ENCODE peak calls at places on chromosome 7, in seven cellular contexts. H, D, S, O, U, N and B are unnamed samples. For H3K36me3, the result is how much of the 10 kb centered on the place peaks cover.

GRCh38 chr7:46603780-46604725 is 683.0 kb upstream of the IGFBP3 start:
- DNase-seq in H (no peak), D (peak), S (peak), O (peak), U (peak), N (peak), B (peak)

GRCh38 chr7:136074840-136075239 is 97.7 kb upstream of the MTPN start:
- DNase-seq in H (no peak), D (no peak), S (no peak), O (no peak), U (no peak), N (no peak), B (no peak)

GRCh38 chr7:102153586-102153948 is 133.1 kb upstream of the SH2B2 start:
- DNase-seq in H (no peak), D (no peak), S (no peak), O (no peak), U (no peak), N (no peak), B (no peak)

GRCh38 chr7:118085000-118085399 is 99.0 kb upstream of the LSM8 start:
- DNase-seq in H (no peak), D (no peak), S (no peak), O (no peak), U (no peak), N (no peak), B (no peak)

GRCh38 chr7:35254496-35255416 is 856 bp upstream of the TBX20 start:
- DNase-seq in H (no peak), D (no peak), S (no peak), O (no peak), U (peak), N (no peak), B (no peak)

GRCh38 chr7:50981743-50982142 is 199.0 kb upstream of the GRB10 start:
- DNase-seq in H (no peak), D (no peak), S (no peak), O (no peak), U (no peak), N (no peak), B (no peak)

GRCh38 chr7:17444673-17445072 is 146.2 kb downstream of the AHR start:
- DNase-seq in H (no peak), D (no peak), S (no peak), O (no peak), U (no peak), N (no peak), B (no peak)

GRCh38 chr7:85103352-85103751 is 83.5 kb downstream of the SEMA3D start:
- DNase-seq in H (no peak), D (no peak), S (no peak), O (peak), U (no peak), N (peak), B (no peak)

GRCh38 chr7:54664235-54665228 is 94.5 kb downstream of the SEC61G start:
- DNase-seq in H (peak), D (peak), S (peak), O (no peak), U (peak), N (no peak), B (peak)

GRCh38 chr7:112876877-112877276 is 86.7 kb upstream of the TMEM168 start:
- DNase-seq in H (no peak), D (no peak), S (no peak), O (no peak), U (no peak), N (no peak), B (no peak)

GRCh38 chr7:15461576-15461975 is 100.2 kb downstream of the AGMO start:
- DNase-seq in H (no peak), D (no peak), S (no peak), O (no peak), U (no peak), N (no peak), B (no peak)

GRCh38 chr7:82397846-82398245 is 45.7 kb downstream of the CACNA2D1 start:
- DNase-seq in H (no peak), D (no peak), S (no peak), O (no peak), U (no peak), N (no peak), B (no peak)

GRCh38 chr7:64802699-64803098 is 8.5 kb downstream of the ZNF138 start:
- DNase-seq in H (no peak), D (no peak), S (no peak), O (no peak), U (no peak), N (no peak), B (no peak)

GRCh38 chr7:98399903-98400537 is 870 bp downstream of the BAIAP2L1 start:
- DNase-seq in H (no peak), D (no peak), S (no peak), O (no peak), U (no peak), N (no peak), B (peak)

GRCh38 chr7:30525409-30525808 is 20.8 kb upstream of the GGCT start:
- DNase-seq in H (no peak), D (no peak), S (no peak), O (no peak), U (no peak), N (no peak), B (no peak)

GRCh38 chr7:33873981-33874750 is 31.2 kb upstream of the BMPER start:
- DNase-seq in H (no peak), D (no peak), S (no peak), O (no peak), U (no peak), N (no peak), B (no peak)

GRCh38 chr7:69654849-69655707 is 56.8 kb downstream of the AUTS2 start:
- DNase-seq in H (no peak), D (no peak), S (no peak), O (no peak), U (no peak), N (no peak), B (no peak)

GRCh38 chr7:42661312-42661711 is 250.6 kb downstream of the C7orf25 start:
- DNase-seq in H (no peak), D (no peak), S (no peak), O (no peak), U (no peak), N (no peak), B (no peak)

GRCh38 chr7:33276729-33277128 is 147.4 kb downstream of the BBS9 start:
- DNase-seq in H (no peak), D (no peak), S (no peak), O (no peak), U (no peak), N (no peak), B (no peak)

GRCh38 chr7:112089551-112089950 is 116.6 kb downstream of the DOCK4 start:
- DNase-seq in H (no peak), D (no peak), S (no peak), O (no peak), U (no peak), N (no peak), B (no peak)

GRCh38 chr7:90740364-90740763 is 144.2 kb downstream of the CDK14 start:
- DNase-seq in H (no peak), D (no peak), S (no peak), O (no peak), U (no peak), N (no peak), B (no peak)

GRCh38 chr7:131346885-131347592 is 19.4 kb downstream of the MKLN1 start:
- DNase-seq in H (no peak), D (no peak), S (no peak), O (no peak), U (no peak), N (no peak), B (no peak)

GRCh38 chr7:47254081-47255006 is 327.6 kb downstream of the TNS3 start:
- DNase-seq in H (no peak), D (peak), S (peak), O (peak), U (peak), N (peak), B (peak)

GRCh38 chr7:109213081-109213480 is 643.4 kb downstream of the DNAJB9 start:
- DNase-seq in H (no peak), D (no peak), S (no peak), O (no peak), U (no peak), N (no peak), B (no peak)

GRCh38 chr7:99132922-99133321 is 11.0 kb downstream of the SMURF1 start:
- DNase-seq in H (no peak), D (no peak), S (no peak), O (no peak), U (no peak), N (no peak), B (no peak)

GRCh38 chr7:92095424-92095823 is 38.9 kb downstream of the CYP51A1 start:
- DNase-seq in H (no peak), D (no peak), S (no peak), O (no peak), U (no peak), N (no peak), B (no peak)

GRCh38 chr7:92100523-92100922 is 33.8 kb downstream of the CYP51A1 start:
- DNase-seq in H (no peak), D (no peak), S (no peak), O (no peak), U (no peak), N (no peak), B (no peak)
- H3K36me3 ChIP-seq in H (half or more), D (under half), S (under half), O (half or more), U (under half), N (under half), B (under half)

DNA sequence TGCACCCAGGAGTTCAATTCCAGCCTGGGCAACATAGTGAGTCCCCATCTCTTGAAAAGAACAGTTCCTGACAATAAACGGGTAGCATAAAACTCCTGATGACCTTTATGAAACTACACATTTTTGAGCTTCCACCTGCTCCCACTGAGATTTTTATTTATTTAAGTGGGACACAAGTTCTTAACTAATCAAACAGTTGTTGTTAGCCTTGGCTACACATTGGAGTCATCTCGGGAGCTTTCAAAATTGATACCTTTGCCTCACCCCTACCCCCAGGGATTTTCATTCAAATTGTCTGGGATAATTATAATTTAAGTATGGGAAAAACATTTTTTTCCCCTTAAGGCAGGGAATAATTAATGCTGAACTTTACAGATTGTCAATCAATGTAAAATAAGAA is 39.3 kb downstream of the MALSU1 start:
- DNase-seq in H (no peak), D (no peak), S (no peak), O (no peak), U (no peak), N (no peak), B (no peak)
- H3K36me3 ChIP-seq in H (half or more), D (under half), S (under half), O (under half), U (under half), N (under half), B (under half)

GRCh38 chr7:154183946-154184345 is 131.7 kb downstream of the DPP6 start:
- DNase-seq in H (no peak), D (no peak), S (no peak), O (no peak), U (no peak), N (no peak), B (no peak)

GRCh38 chr7:154182361-154182760 is 130.2 kb downstream of the DPP6 start:
- DNase-seq in H (no peak), D (no peak), S (no peak), O (no peak), U (no peak), N (no peak), B (no peak)

GRCh38 chr7:154183482-154183881 is 131.3 kb downstream of the DPP6 start:
- DNase-seq in H (no peak), D (no peak), S (no peak), O (no peak), U (no peak), N (no peak), B (no peak)

GRCh38 chr7:154177584-154177983 is 125.4 kb downstream of the DPP6 start:
- DNase-seq in H (no peak), D (no peak), S (no peak), O (no peak), U (no peak), N (no peak), B (no peak)

DNA sequence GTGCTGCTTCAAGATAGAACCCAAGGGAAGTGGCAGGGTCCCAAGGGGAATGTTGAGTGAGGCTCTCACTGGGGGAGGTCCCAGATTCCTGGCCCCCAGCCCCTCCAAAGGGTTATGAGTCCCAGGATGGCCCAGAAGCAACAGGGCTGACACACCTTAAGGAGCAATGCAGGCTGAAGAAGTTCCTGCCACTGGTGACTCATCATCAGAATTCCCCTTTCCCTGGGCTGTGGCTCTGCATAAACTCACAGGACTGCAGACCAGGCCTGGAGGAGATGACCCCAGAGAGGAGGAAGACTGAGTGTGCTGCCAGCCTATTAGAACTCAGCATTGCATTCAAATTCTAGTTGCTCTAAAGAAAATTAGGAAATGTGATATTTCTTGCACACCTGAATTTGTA is 126.7 kb downstream of the DPP6 start:
- DNase-seq in H (no peak), D (no peak), S (no peak), O (no peak), U (no peak), N (no peak), B (no peak)
- H3K36me3 ChIP-seq in H (under half), D (under half), S (under half), O (under half), U (under half), N (under half), B (under half)

DNA sequence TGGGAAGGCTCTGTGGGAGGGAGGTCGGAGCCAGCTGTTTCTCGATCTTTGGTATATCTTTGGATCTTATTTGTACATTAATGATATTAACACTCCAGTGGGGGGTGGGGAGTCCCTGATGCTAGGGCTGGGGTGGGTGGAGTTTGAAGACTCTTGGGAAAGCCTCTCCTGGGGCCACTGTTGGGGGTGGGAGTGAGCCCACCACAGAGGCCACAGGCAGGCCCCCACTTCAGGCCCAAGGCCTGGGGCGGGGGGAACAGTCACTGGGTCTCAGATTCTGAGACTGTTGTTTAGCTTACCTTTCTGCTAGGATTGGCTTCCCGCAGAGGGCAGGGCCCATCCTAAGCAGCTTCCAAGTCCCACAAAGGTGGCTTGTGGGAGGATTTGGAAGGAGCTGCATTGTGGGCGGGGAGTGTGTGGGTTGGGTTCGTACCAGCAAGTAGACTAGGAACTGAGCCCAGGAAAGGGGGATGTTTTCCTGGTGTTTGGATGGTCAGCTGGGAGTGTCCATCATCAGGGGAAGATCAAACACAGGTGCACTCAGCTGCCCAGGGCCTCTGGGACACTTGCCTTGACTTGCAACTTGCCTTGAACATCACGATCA is 11.9 kb downstream of the YKT6 start:
- DNase-seq in H (peak), D (no peak), S (no peak), O (no peak), U (no peak), N (no peak), B (no peak)
- H3K36me3 ChIP-seq in H (under half), D (under half), S (under half), O (half or more), U (under half), N (under half), B (under half)

GRCh38 chr7:92731327-92732063 is 104.9 kb downstream of the CDK6 start:
- DNase-seq in H (no peak), D (no peak), S (no peak), O (no peak), U (no peak), N (no peak), B (no peak)
- H3K36me3 ChIP-seq in H (under half), D (under half), S (under half), O (under half), U (under half), N (under half), B (under half)

DNA sequence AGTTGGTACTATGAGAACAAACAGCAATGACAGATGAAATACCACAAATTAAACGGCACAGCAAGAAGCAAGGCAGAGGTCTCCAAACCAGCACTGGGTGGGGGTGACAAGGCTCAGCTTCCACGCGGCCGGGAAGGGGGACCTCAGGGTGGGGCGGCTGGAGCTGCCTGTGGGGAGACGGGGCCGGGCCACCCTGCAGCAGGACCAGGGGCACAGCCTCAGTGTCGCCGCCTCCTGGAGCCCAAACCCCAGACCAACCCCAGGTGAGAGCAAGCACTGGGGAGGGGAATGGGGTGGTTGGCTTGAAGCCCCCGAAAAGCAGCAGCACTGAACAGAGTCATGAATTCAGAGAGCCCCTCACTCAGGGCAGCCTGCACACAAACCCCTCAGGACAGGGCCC is 49.3 kb upstream of the PRKAR1B start:
- DNase-seq in H (peak), D (no peak), S (no peak), O (no peak), U (no peak), N (no peak), B (no peak)
- H3K36me3 ChIP-seq in H (under half), D (under half), S (under half), O (half or more), U (under half), N (under half), B (under half)

GRCh38 chr7:76002822-76003221 is 8.4 kb upstream of the TMEM120A start:
- DNase-seq in H (no peak), D (no peak), S (no peak), O (no peak), U (no peak), N (no peak), B (no peak)
- H3K36me3 ChIP-seq in H (under half), D (under half), S (under half), O (half or more), U (under half), N (under half), B (under half)

GRCh38 chr7:155683098-155683497 is 38.6 kb downstream of the RBM33 start:
- DNase-seq in H (no peak), D (no peak), S (no peak), O (no peak), U (no peak), N (no peak), B (no peak)
- H3K36me3 ChIP-seq in H (half or more), D (under half), S (under half), O (under half), U (under half), N (under half), B (under half)